ENCODE peak calls at places on chromosomes 4 and X, in ten cellular contexts. P is AG10803, J is pons, W is uterus, C is fibroblast of pulmonary artery, H is neuronal stem cell, T is ACHN, U is HEK293T, N is caudate nucleus, Z is Ammon's horn. I is an unnamed sample.

GRCh38 chr4:123398151-123398802 is 1.7 kb downstream of the SPRY1 start:
- DNase-seq in P (peak), J (peak), W (peak), C (peak), H (peak), T (peak), U (peak), N (peak), Z (peak), I (peak)

GRCh38 chr4:88008133-88008621 is 742 bp downstream of the PKD2 start:
- DNase-seq in P (peak), J (no peak), W (peak), C (peak), H (peak), T (peak), U (peak), N (peak), Z (peak), I (peak)

GRCh38 chr4:1899149-1900086 is 28.2 kb downstream of the NSD2 start:
- DNase-seq in P (peak), J (peak), W (peak), C (peak), H (peak), T (peak), U (peak), N (peak), Z (peak), I (peak)

GRCh38 chr4:73045894-73046293 is 23.6 kb downstream of the COX18 start:
- DNase-seq in P (no peak), J (no peak), W (no peak), C (no peak), H (no peak), T (no peak), U (no peak), N (no peak), Z (no peak), I (no peak)

GRCh38 chr4:137390707-137391106 is 141.6 kb downstream of the PCDH18 start:
- DNase-seq in P (peak), J (no peak), W (no peak), C (peak), H (no peak), T (no peak), U (no peak), N (no peak), Z (no peak), I (peak)

GRCh38 chrX:69493193-69493592 is 10.9 kb upstream of the NALF2 start:
- DNase-seq in P (no peak), J (peak), W (no peak), C (peak), H (peak), T (peak), U (peak), N (no peak), Z (no peak), I (no peak)

GRCh38 chr4:101419324-101420135 is 72.2 kb upstream of the PPP3CA start:
- DNase-seq in P (peak), J (no peak), W (no peak), C (peak), H (peak), T (no peak), U (no peak), N (no peak), Z (no peak), I (peak)

GRCh38 chr4:57491388-57491787 is 381.2 kb upstream of the IGFBP7 start:
- DNase-seq in P (no peak), J (no peak), W (no peak), C (no peak), H (no peak), T (no peak), U (no peak), N (no peak), Z (no peak), I (no peak)

GRCh38 chr4:42649870-42650269 is 7.0 kb downstream of the ATP8A1 start:
- DNase-seq in P (no peak), J (no peak), W (no peak), C (no peak), H (no peak), T (no peak), U (no peak), N (no peak), Z (no peak), I (no peak)

GRCh38 chrX:54090880-54091279 is 46.6 kb upstream of the PHF8 start:
- DNase-seq in P (no peak), J (no peak), W (no peak), C (no peak), H (no peak), T (no peak), U (no peak), N (no peak), Z (no peak), I (no peak)

GRCh38 chrX:121851033-121851432 is 803.6 kb downstream of the GLUD2 start:
- DNase-seq in P (no peak), J (no peak), W (no peak), C (peak), H (no peak), T (no peak), U (no peak), N (no peak), Z (no peak), I (peak)

GRCh38 chrX:104435249-104435648 is 130.8 kb upstream of the IL1RAPL2 start:
- DNase-seq in P (no peak), J (no peak), W (no peak), C (no peak), H (no peak), T (no peak), U (no peak), N (no peak), Z (no peak), I (no peak)

GRCh38 chr4:94451051-94451404 is 714 bp upstream of the PDLIM5 start:
- DNase-seq in P (no peak), J (peak), W (no peak), C (no peak), H (no peak), T (peak), U (no peak), N (no peak), Z (no peak), I (no peak)

GRCh38 chrX:134186362-134187121 is 50.4 kb upstream of the CCDC160 start:
- DNase-seq in P (no peak), J (peak), W (no peak), C (no peak), H (no peak), T (no peak), U (peak), N (no peak), Z (no peak), I (no peak)

GRCh38 chrX:123626962-123627361 is 105.9 kb downstream of the THOC2 start:
- DNase-seq in P (peak), J (no peak), W (no peak), C (peak), H (no peak), T (peak), U (no peak), N (no peak), Z (no peak), I (no peak)

GRCh38 chr4:151329217-151330007 is 4.0 kb upstream of the SH3D19 start:
- DNase-seq in P (peak), J (no peak), W (no peak), C (no peak), H (no peak), T (no peak), U (no peak), N (no peak), Z (no peak), I (no peak)

GRCh38 chrX:56783450-56783831 is 54.4 kb downstream of the NBDY start:
- DNase-seq in P (no peak), J (peak), W (peak), C (no peak), H (no peak), T (no peak), U (no peak), N (peak), Z (peak), I (no peak)

GRCh38 chrX:78452356-78452755 is 124.9 kb upstream of the CYSLTR1 start:
- DNase-seq in P (no peak), J (no peak), W (no peak), C (peak), H (no peak), T (no peak), U (no peak), N (no peak), Z (no peak), I (peak)

GRCh38 chr4:36280555-36280954 is 861 bp upstream of the DTHD1 start:
- DNase-seq in P (no peak), J (peak), W (no peak), C (no peak), H (peak), T (peak), U (no peak), N (peak), Z (peak), I (no peak)

GRCh38 chr4:173025131-173025530 is 143.5 kb upstream of the GALNT7 start:
- DNase-seq in P (peak), J (peak), W (peak), C (peak), H (peak), T (peak), U (peak), N (peak), Z (peak), I (peak)

GRCh38 chrX:150680974-150681373 is 12.2 kb upstream of the MTMR1 start:
- DNase-seq in P (no peak), J (no peak), W (no peak), C (peak), H (no peak), T (peak), U (peak), N (peak), Z (no peak), I (peak)

I was measured in fibroblast of gingiva.